ENCODE peak calls at places on chromosomes 13 and 19, in four cellular contexts. E is uterus, Q is lower lobe of right lung, T is transverse colon. P is an unnamed sample.

GRCh38 chr19:1908364-1908678 is 3.1 kb downstream of the ADAT3 start:
- DNase-seq in E (no peak), T (no peak), Q (peak; percentile 57), P (no peak)

GRCh38 chr19:36837525-36837901 is 674 bp downstream of the ZNF790 start:
- DNase-seq in T (no peak), Q (no peak), E (no peak), P (no peak)

GRCh38 chr19:2083174-2083854 is 12.8 kb downstream of the MOB3A start:
- DNase-seq in T (peak; percentile 64), Q (no peak), E (peak; percentile 25), P (no peak)

GRCh38 chr13:89568746-89569145 is 1778.7 kb upstream of the MIR17HG start:
- DNase-seq in T (no peak), E (no peak), Q (no peak), P (no peak)

GRCh38 chr13:20402881-20403280 is 122.8 kb downstream of the CRYL1 start:
- DNase-seq in E (no peak), T (no peak), Q (no peak), P (no peak)

GRCh38 chr19:49340865-49341718 is 5.9 kb downstream of the CD37 start:
- DNase-seq in Q (peak; percentile 26), E (no peak), T (no peak), P (no peak)

GRCh38 chr13:98295371-98295770 is 118.3 kb upstream of the RNF113B start:
- DNase-seq in T (no peak), E (no peak), Q (no peak), P (no peak)

GRCh38 chr19:677601-678380 is 1.6 kb downstream of the FSTL3 start:
- DNase-seq in Q (no peak), E (no peak), T (no peak), P (no peak)

GRCh38 chr13:99403458-99403971 is 96.3 kb upstream of the GPR183 start:
- DNase-seq in E (no peak), T (peak; percentile 80), Q (no peak), P (no peak)

GRCh38 chr13:25901460-25902376 is 150.1 kb downstream of the SHISA2 start:
- DNase-seq in Q (no peak), E (no peak), T (no peak), P (no peak)

GRCh38 chr13:106521101-106521799 is 14.2 kb downstream of the EFNB2 start:
- DNase-seq in T (no peak), E (no peak), Q (no peak), P (no peak)

GRCh38 chr19:48308695-48309586 is 16.4 kb upstream of the EMP3 start:
- DNase-seq in T (no peak), Q (no peak), E (no peak), P (no peak)

GRCh38 chr19:13689050-13689449 is 75.3 kb upstream of the MRI1 start:
- DNase-seq in E (no peak), Q (no peak), T (no peak), P (peak; percentile 16)

GRCh38 chr19:12126707-12127106 is 13.4 kb downstream of the ZNF20 start:
- DNase-seq in E (no peak), T (no peak), Q (no peak), P (no peak)

GRCh38 chr13:91101436-91101835 is 246.1 kb upstream of the MIR17HG start:
- DNase-seq in T (no peak), E (no peak), Q (no peak), P (no peak)

GRCh38 chr13:62924395-62924794 is 1508.7 kb upstream of the PCDH20 start:
- DNase-seq in Q (no peak), E (no peak), T (no peak), P (no peak)

GRCh38 chr13:62920181-62920580 is 1504.5 kb upstream of the PCDH20 start:
- DNase-seq in Q (no peak), T (no peak), E (no peak), P (peak; percentile 4)

DNA sequence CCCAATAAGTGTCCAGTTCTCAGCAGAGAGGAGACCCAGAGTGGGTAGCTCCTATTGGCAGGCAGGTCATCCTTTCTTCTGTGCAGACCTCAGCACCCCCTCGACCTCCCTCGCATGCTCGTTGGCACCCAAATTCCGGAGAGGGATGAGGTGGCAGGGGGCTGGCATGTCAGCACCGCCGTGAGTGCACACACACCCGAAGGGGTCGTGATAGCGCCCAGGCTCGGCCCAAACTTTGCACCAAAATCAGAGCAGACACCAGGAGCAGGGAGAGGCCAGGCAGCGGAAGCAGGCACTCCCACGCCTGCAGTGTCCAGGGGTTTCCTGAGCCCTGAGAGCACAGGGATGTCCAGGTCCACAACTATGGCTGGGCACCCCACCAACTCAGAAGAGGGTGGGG is 1503.8 kb upstream of the PCDH20 start:
- DNase-seq in T (no peak), E (no peak), Q (no peak), P (no peak)
- H3K4me3 ChIP-seq in T (no peak overlapping the region), E (no peak overlapping the region), Q (no peak overlapping the region), P (no peak overlapping the region)

GRCh38 chr19:42424712-42425131 is 2.5 kb downstream of the LIPE start:
- DNase-seq in Q (no peak), E (no peak), T (no peak), P (no peak)
- TF ChIP-seq CTCF in Q (no peak), E (no peak), T (no peak), P (no peak)

DNA sequence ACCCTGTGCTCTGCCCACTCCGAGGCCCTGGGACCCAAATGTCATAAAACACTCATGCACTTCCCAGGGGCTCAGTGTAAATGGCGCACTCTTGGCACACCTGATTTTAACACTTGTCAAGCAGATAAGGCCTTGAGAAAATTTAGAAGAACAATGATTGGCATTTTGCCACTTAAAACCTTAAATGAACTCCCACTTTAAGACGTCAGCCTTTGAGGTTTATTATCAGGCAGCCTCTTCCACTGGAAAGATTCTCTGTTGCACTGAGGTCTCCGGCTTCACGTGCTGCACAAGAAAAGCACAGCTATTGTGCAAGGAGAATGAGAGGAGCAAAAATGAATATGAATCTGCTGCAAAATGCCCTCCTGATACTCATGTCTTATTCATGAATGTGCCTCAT is 38.5 kb upstream of the ATP11A start:
- DNase-seq in T (no peak), E (no peak), Q (no peak), P (no peak)
- H3K4me3 ChIP-seq in T (no peak overlapping the region), E (no peak overlapping the region), Q (no peak overlapping the region), P (no peak overlapping the region)

GRCh38 chr19:39729594-39729993 is 8.2 kb downstream of the CLC start:
- DNase-seq in E (no peak), Q (no peak), T (no peak), P (no peak)

GRCh38 chr19:39736088-39736487 is 1.7 kb downstream of the CLC start:
- DNase-seq in E (no peak), Q (no peak), T (no peak), P (no peak)

GRCh38 chr19:39733841-39734240 is 4.0 kb downstream of the CLC start:
- DNase-seq in Q (no peak), T (no peak), E (no peak), P (no peak)

GRCh38 chr19:39735688-39736087 is 2.1 kb downstream of the CLC start:
- DNase-seq in T (no peak), Q (no peak), E (no peak), P (no peak)

DNA sequence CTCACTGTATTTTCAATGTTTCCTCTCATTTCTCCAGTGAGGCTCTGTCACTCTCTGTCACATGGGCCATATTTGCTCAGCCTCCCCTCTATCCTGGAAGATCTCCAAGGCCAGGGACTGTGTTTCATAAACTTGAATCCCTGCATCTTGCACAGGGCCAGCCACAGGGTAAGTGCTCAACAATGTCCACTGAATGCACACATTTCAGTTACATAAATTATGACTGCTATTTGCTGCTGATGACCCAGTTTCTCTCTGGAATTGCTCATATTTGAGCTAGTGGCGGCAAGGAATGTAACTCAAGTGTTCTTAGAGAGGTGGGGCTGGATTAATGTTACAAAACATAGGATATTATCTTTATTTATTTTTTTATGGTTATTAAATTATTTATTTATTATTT is 6.1 kb downstream of the CLC start:
- DNase-seq in E (no peak), T (no peak), Q (no peak), P (no peak)
- TF ChIP-seq CTCF in E (no peak), T (no peak), Q (no peak), P (no peak)

GRCh38 chr19:16068696-16069259 is 7.5 kb upstream of the TPM4 start:
- DNase-seq in Q (peak; percentile 19), E (no peak), T (no peak), P (no peak)

GRCh38 chr19:16069813-16070365 is 6.4 kb upstream of the TPM4 start:
- DNase-seq in T (peak; percentile 28), Q (peak; percentile 40), E (no peak), P (no peak)

GRCh38 chr19:16071072-16071691 is 5.1 kb upstream of the TPM4 start:
- DNase-seq in Q (no peak), E (no peak), T (peak; percentile 15), P (no peak)

GRCh38 chr19:16073481-16073880 is 2.8 kb upstream of the TPM4 start:
- DNase-seq in E (no peak), T (peak; percentile 12), Q (peak; percentile 36), P (no peak)

DNA sequence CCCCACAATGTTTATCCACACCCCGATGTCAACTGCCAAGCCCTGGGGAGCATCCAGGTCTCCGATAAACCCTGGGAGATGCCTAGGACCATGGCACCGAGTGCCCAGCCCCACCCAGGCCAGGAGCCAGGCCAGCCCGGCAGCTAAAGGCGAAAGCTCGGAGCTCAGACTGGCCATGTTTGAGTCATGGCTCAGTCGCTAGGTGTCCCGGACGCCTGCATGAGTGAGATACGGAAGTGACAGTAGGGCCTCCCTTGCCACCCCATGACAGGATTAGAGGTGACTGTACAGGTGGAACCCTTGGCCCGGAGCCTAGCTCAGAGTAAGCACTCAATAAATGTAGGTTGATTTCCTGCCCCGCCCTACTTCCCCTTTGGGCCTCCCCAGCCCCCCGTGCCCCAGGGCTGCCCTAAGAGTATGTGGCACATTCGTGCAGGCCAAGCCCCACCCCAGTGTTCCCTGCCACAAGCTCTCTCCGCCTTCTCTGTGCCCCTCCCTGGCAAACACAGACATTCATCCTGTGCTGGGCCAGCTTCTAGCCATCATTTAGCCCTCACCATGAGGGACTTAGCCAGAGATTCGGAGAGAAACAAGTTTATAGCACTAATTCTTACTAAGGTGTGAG is 5.8 kb upstream of the TPM4 start:
- DNase-seq in E (peak; percentile 82), T (peak; percentile 96), Q (peak; percentile 90), P (no peak)
- H3K4me3 ChIP-seq in E (peak overlapping the region; percentile 17), T (peak overlapping the region; percentile 29), Q (peak overlapping the region; percentile 27), P (no peak overlapping the region)

DNA sequence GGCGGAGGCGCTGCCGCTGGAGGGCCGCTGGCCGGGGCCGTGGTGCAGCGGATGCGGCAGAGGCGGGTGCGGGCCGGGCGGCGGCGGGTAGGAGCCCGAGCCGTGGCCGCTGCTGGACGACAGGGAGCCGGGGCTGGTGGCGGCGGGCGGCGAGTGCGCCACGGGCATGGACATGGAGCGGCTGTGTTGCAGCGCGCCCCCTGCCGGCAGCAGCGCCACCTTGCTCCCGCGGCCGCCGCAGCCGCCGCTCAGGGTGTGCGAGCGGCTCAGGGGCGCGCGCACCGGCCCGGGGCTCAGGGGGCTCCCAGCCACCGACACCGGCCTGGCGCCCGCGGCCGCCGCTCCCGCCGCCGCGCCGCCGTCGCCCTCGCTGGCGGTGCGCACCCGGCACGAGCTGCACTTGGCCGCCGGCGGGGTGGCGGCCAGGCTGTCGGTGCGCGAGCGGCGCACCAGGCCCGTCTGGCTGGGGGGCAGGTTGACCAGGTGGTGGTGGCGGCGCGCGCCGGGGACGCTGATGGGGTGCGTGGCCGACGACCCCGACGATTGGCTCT is 1.7 kb downstream of the IRS2 start:
- DNase-seq in Q (peak; percentile 85), E (peak; percentile 62), T (peak; percentile 80), P (peak; percentile 81)
- TF ChIP-seq CTCF in Q (peak; percentile 45), E (peak; percentile 79), T (peak; percentile 45), P (no peak)

P was measured in AG10803.